ENCODE peak calls at places on chromosomes 13 and 19, in nine cellular contexts. One of them, this sample, is unnamed.

GRCh38 chr13:21037656-21038055 is 23.7 kb downstream of the LATS2 start:
- DNase-seq in lower leg skin: no peak
- DNase-seq in T-cell: no peak
- DNase-seq in activated T-cell treated with anti-CD3 and anti-CD28 coated beads, Interleukin-2, amount 50 U/mL, for 4 hours: no peak
- DNase-seq in NCI-H1694 treated with DMSO at 0.1 percent for 48 hours: no peak
- DNase-seq in T follicular helper cell: no peak
- DNase-seq in GM04504: no peak
- DNase-seq in neural progenitor cell: no peak
- DNase-seq in B cell: no peak
- DNase-seq in this sample: no peak

GRCh38 chr13:99830931-99831330 is 140.6 kb downstream of the ZIC5 start:
- DNase-seq in T follicular helper cell: no peak
- DNase-seq in neural progenitor cell: peak
- DNase-seq in activated T-cell treated with anti-CD3 and anti-CD28 coated beads, Interleukin-2, amount 50 U/mL, for 4 hours: no peak
- DNase-seq in B cell: no peak
- DNase-seq in GM04504: no peak
- DNase-seq in NCI-H1694 treated with DMSO at 0.1 percent for 48 hours: no peak
- DNase-seq in lower leg skin: no peak
- DNase-seq in T-cell: no peak
- DNase-seq in this sample: no peak

GRCh38 chr19:13797870-13798269 is 2.6 kb downstream of the ZSWIM4 start:
- DNase-seq in GM04504: peak
- DNase-seq in activated T-cell treated with anti-CD3 and anti-CD28 coated beads, Interleukin-2, amount 50 U/mL, for 4 hours: no peak
- DNase-seq in T follicular helper cell: no peak
- DNase-seq in T-cell: no peak
- DNase-seq in NCI-H1694 treated with DMSO at 0.1 percent for 48 hours: no peak
- DNase-seq in lower leg skin: no peak
- DNase-seq in neural progenitor cell: no peak
- DNase-seq in B cell: no peak
- DNase-seq in this sample: no peak

GRCh38 chr19:30228113-30228725 is 144.0 kb upstream of the ZNF536 start:
- DNase-seq in NCI-H1694 treated with DMSO at 0.1 percent for 48 hours: no peak
- DNase-seq in T-cell: no peak
- DNase-seq in lower leg skin: no peak
- DNase-seq in B cell: peak
- DNase-seq in activated T-cell treated with anti-CD3 and anti-CD28 coated beads, Interleukin-2, amount 50 U/mL, for 4 hours: no peak
- DNase-seq in neural progenitor cell: peak
- DNase-seq in GM04504: no peak
- DNase-seq in T follicular helper cell: no peak
- DNase-seq in this sample: no peak

GRCh38 chr13:48637601-48638000 is 16.1 kb upstream of the CYSLTR2 start:
- DNase-seq in neural progenitor cell: no peak
- DNase-seq in NCI-H1694 treated with DMSO at 0.1 percent for 48 hours: no peak
- DNase-seq in GM04504: no peak
- DNase-seq in T-cell: no peak
- DNase-seq in T follicular helper cell: no peak
- DNase-seq in lower leg skin: no peak
- DNase-seq in B cell: no peak
- DNase-seq in activated T-cell treated with anti-CD3 and anti-CD28 coated beads, Interleukin-2, amount 50 U/mL, for 4 hours: no peak
- DNase-seq in this sample: no peak

GRCh38 chr13:24251525-24251924 is 57.9 kb upstream of the C1QTNF9 start:
- DNase-seq in T follicular helper cell: peak
- DNase-seq in activated T-cell treated with anti-CD3 and anti-CD28 coated beads, Interleukin-2, amount 50 U/mL, for 4 hours: peak
- DNase-seq in GM04504: no peak
- DNase-seq in NCI-H1694 treated with DMSO at 0.1 percent for 48 hours: no peak
- DNase-seq in neural progenitor cell: no peak
- DNase-seq in B cell: no peak
- DNase-seq in lower leg skin: no peak
- DNase-seq in T-cell: peak
- DNase-seq in this sample: no peak

GRCh38 chr13:113182046-113182445 is 23.6 kb downstream of the PROZ start:
- DNase-seq in NCI-H1694 treated with DMSO at 0.1 percent for 48 hours: no peak
- DNase-seq in neural progenitor cell: no peak
- DNase-seq in activated T-cell treated with anti-CD3 and anti-CD28 coated beads, Interleukin-2, amount 50 U/mL, for 4 hours: no peak
- DNase-seq in GM04504: no peak
- DNase-seq in T-cell: no peak
- DNase-seq in lower leg skin: no peak
- DNase-seq in T follicular helper cell: no peak
- DNase-seq in B cell: no peak
- DNase-seq in this sample: no peak

GRCh38 chr19:57321746-57322145 is 1.5 kb downstream of the ZNF543 start:
- DNase-seq in GM04504: no peak
- DNase-seq in neural progenitor cell: no peak
- DNase-seq in NCI-H1694 treated with DMSO at 0.1 percent for 48 hours: no peak
- DNase-seq in lower leg skin: no peak
- DNase-seq in T follicular helper cell: no peak
- DNase-seq in activated T-cell treated with anti-CD3 and anti-CD28 coated beads, Interleukin-2, amount 50 U/mL, for 4 hours: no peak
- DNase-seq in B cell: no peak
- DNase-seq in T-cell: no peak
- DNase-seq in this sample: no peak

GRCh38 chr19:13260883-13261653 is 110.9 kb downstream of the IER2 start:
- DNase-seq in B cell: no peak
- DNase-seq in neural progenitor cell: no peak
- DNase-seq in GM04504: peak
- DNase-seq in T-cell: no peak
- DNase-seq in NCI-H1694 treated with DMSO at 0.1 percent for 48 hours: no peak
- DNase-seq in lower leg skin: peak
- DNase-seq in T follicular helper cell: no peak
- DNase-seq in activated T-cell treated with anti-CD3 and anti-CD28 coated beads, Interleukin-2, amount 50 U/mL, for 4 hours: no peak
- DNase-seq in this sample: peak

GRCh38 chr13:76389321-76389720 is 496.9 kb downstream of the KCTD12 start:
- DNase-seq in B cell: no peak
- DNase-seq in GM04504: no peak
- DNase-seq in activated T-cell treated with anti-CD3 and anti-CD28 coated beads, Interleukin-2, amount 50 U/mL, for 4 hours: no peak
- DNase-seq in T follicular helper cell: no peak
- DNase-seq in T-cell: no peak
- DNase-seq in lower leg skin: no peak
- DNase-seq in NCI-H1694 treated with DMSO at 0.1 percent for 48 hours: no peak
- DNase-seq in neural progenitor cell: no peak
- DNase-seq in this sample: no peak

GRCh38 chr13:44989941-44990340 is 603 bp downstream of the GPALPP1 start:
- DNase-seq in NCI-H1694 treated with DMSO at 0.1 percent for 48 hours: no peak
- DNase-seq in lower leg skin: no peak
- DNase-seq in T-cell: no peak
- DNase-seq in neural progenitor cell: no peak
- DNase-seq in GM04504: no peak
- DNase-seq in B cell: peak
- DNase-seq in T follicular helper cell: no peak
- DNase-seq in activated T-cell treated with anti-CD3 and anti-CD28 coated beads, Interleukin-2, amount 50 U/mL, for 4 hours: no peak
- DNase-seq in this sample: no peak

GRCh38 chr19:29040291-29040690 is 172.7 kb downstream of the UQCRFS1 start:
- DNase-seq in lower leg skin: peak
- DNase-seq in neural progenitor cell: no peak
- DNase-seq in B cell: no peak
- DNase-seq in NCI-H1694 treated with DMSO at 0.1 percent for 48 hours: no peak
- DNase-seq in GM04504: no peak
- DNase-seq in T follicular helper cell: no peak
- DNase-seq in T-cell: no peak
- DNase-seq in activated T-cell treated with anti-CD3 and anti-CD28 coated beads, Interleukin-2, amount 50 U/mL, for 4 hours: no peak
- DNase-seq in this sample: no peak

GRCh38 chr19:54209748-54210494 is 9.3 kb downstream of the RPS9 start:
- DNase-seq in neural progenitor cell: no peak
- DNase-seq in lower leg skin: peak
- DNase-seq in T-cell: peak
- DNase-seq in NCI-H1694 treated with DMSO at 0.1 percent for 48 hours: peak
- DNase-seq in GM04504: peak
- DNase-seq in T follicular helper cell: no peak
- DNase-seq in activated T-cell treated with anti-CD3 and anti-CD28 coated beads, Interleukin-2, amount 50 U/mL, for 4 hours: no peak
- DNase-seq in B cell: no peak
- DNase-seq in this sample: no peak

GRCh38 chr13:73497430-73497829 is 438.6 kb downstream of the KLF5 start:
- DNase-seq in lower leg skin: no peak
- DNase-seq in T follicular helper cell: no peak
- DNase-seq in NCI-H1694 treated with DMSO at 0.1 percent for 48 hours: no peak
- DNase-seq in neural progenitor cell: no peak
- DNase-seq in B cell: no peak
- DNase-seq in T-cell: no peak
- DNase-seq in GM04504: no peak
- DNase-seq in activated T-cell treated with anti-CD3 and anti-CD28 coated beads, Interleukin-2, amount 50 U/mL, for 4 hours: no peak
- DNase-seq in this sample: no peak

GRCh38 chr13:85666356-85666755 is 132.9 kb downstream of the SLITRK6 start:
- DNase-seq in NCI-H1694 treated with DMSO at 0.1 percent for 48 hours: no peak
- DNase-seq in GM04504: no peak
- DNase-seq in lower leg skin: no peak
- DNase-seq in T follicular helper cell: no peak
- DNase-seq in activated T-cell treated with anti-CD3 and anti-CD28 coated beads, Interleukin-2, amount 50 U/mL, for 4 hours: no peak
- DNase-seq in T-cell: no peak
- DNase-seq in neural progenitor cell: peak
- DNase-seq in B cell: no peak
- DNase-seq in this sample: no peak

GRCh38 chr19:9885077-9885552 is 50.0 kb downstream of the PIN1 start:
- DNase-seq in B cell: no peak
- DNase-seq in NCI-H1694 treated with DMSO at 0.1 percent for 48 hours: peak
- DNase-seq in neural progenitor cell: no peak
- DNase-seq in lower leg skin: peak
- DNase-seq in GM04504: peak
- DNase-seq in T-cell: no peak
- DNase-seq in T follicular helper cell: no peak
- DNase-seq in activated T-cell treated with anti-CD3 and anti-CD28 coated beads, Interleukin-2, amount 50 U/mL, for 4 hours: no peak
- DNase-seq in this sample: no peak

GRCh38 chr19:58209577-58209976 is 19.1 kb upstream of the ZNF544 start:
- DNase-seq in T-cell: no peak
- DNase-seq in NCI-H1694 treated with DMSO at 0.1 percent for 48 hours: no peak
- DNase-seq in lower leg skin: no peak
- DNase-seq in B cell: no peak
- DNase-seq in neural progenitor cell: no peak
- DNase-seq in T follicular helper cell: no peak
- DNase-seq in activated T-cell treated with anti-CD3 and anti-CD28 coated beads, Interleukin-2, amount 50 U/mL, for 4 hours: no peak
- DNase-seq in GM04504: no peak
- DNase-seq in this sample: no peak

GRCh38 chr13:38636756-38637155 is 50.1 kb upstream of the FREM2 start:
- DNase-seq in GM04504: no peak
- DNase-seq in T follicular helper cell: no peak
- DNase-seq in T-cell: no peak
- DNase-seq in B cell: no peak
- DNase-seq in NCI-H1694 treated with DMSO at 0.1 percent for 48 hours: no peak
- DNase-seq in activated T-cell treated with anti-CD3 and anti-CD28 coated beads, Interleukin-2, amount 50 U/mL, for 4 hours: no peak
- DNase-seq in neural progenitor cell: no peak
- DNase-seq in lower leg skin: no peak
- DNase-seq in this sample: no peak

GRCh38 chr13:51714663-51715168 is 89.2 kb downstream of the DHRS12 start:
- DNase-seq in lower leg skin: no peak
- DNase-seq in GM04504: no peak
- DNase-seq in T follicular helper cell: no peak
- DNase-seq in NCI-H1694 treated with DMSO at 0.1 percent for 48 hours: no peak
- DNase-seq in B cell: no peak
- DNase-seq in neural progenitor cell: no peak
- DNase-seq in T-cell: no peak
- DNase-seq in activated T-cell treated with anti-CD3 and anti-CD28 coated beads, Interleukin-2, amount 50 U/mL, for 4 hours: no peak
- DNase-seq in this sample: peak

GRCh38 chr19:22622020-22622419 is 12.1 kb upstream of the ZNF492 start:
- DNase-seq in neural progenitor cell: no peak
- DNase-seq in T follicular helper cell: no peak
- DNase-seq in activated T-cell treated with anti-CD3 and anti-CD28 coated beads, Interleukin-2, amount 50 U/mL, for 4 hours: no peak
- DNase-seq in NCI-H1694 treated with DMSO at 0.1 percent for 48 hours: no peak
- DNase-seq in lower leg skin: no peak
- DNase-seq in T-cell: no peak
- DNase-seq in GM04504: no peak
- DNase-seq in B cell: no peak
- DNase-seq in this sample: no peak

GRCh38 chr19:37981785-37982475 is 74.9 kb downstream of the SIPA1L3 start:
- DNase-seq in lower leg skin: no peak
- DNase-seq in B cell: no peak
- DNase-seq in activated T-cell treated with anti-CD3 and anti-CD28 coated beads, Interleukin-2, amount 50 U/mL, for 4 hours: no peak
- DNase-seq in T follicular helper cell: no peak
- DNase-seq in NCI-H1694 treated with DMSO at 0.1 percent for 48 hours: no peak
- DNase-seq in GM04504: no peak
- DNase-seq in T-cell: no peak
- DNase-seq in neural progenitor cell: no peak
- DNase-seq in this sample: no peak

GRCh38 chr19:17303167-17303939 is at the start of gene ABHD8:
- DNase-seq in activated T-cell treated with anti-CD3 and anti-CD28 coated beads, Interleukin-2, amount 50 U/mL, for 4 hours: peak
- DNase-seq in T-cell: peak
- DNase-seq in NCI-H1694 treated with DMSO at 0.1 percent for 48 hours: peak
- DNase-seq in B cell: peak
- DNase-seq in neural progenitor cell: peak
- DNase-seq in GM04504: peak
- DNase-seq in lower leg skin: peak
- DNase-seq in T follicular helper cell: peak
- DNase-seq in this sample: peak

GRCh38 chr13:49238621-49239020 is 9.1 kb upstream of the CDADC1 start:
- DNase-seq in B cell: no peak
- DNase-seq in GM04504: no peak
- DNase-seq in T-cell: no peak
- DNase-seq in NCI-H1694 treated with DMSO at 0.1 percent for 48 hours: no peak
- DNase-seq in T follicular helper cell: no peak
- DNase-seq in activated T-cell treated with anti-CD3 and anti-CD28 coated beads, Interleukin-2, amount 50 U/mL, for 4 hours: no peak
- DNase-seq in lower leg skin: no peak
- DNase-seq in neural progenitor cell: no peak
- DNase-seq in this sample: no peak

GRCh38 chr19:49094505-49095482 is 9.5 kb downstream of the SNRNP70 start:
- DNase-seq in B cell: no peak
- DNase-seq in T follicular helper cell: no peak
- DNase-seq in neural progenitor cell: no peak
- DNase-seq in NCI-H1694 treated with DMSO at 0.1 percent for 48 hours: no peak
- DNase-seq in activated T-cell treated with anti-CD3 and anti-CD28 coated beads, Interleukin-2, amount 50 U/mL, for 4 hours: no peak
- DNase-seq in GM04504: no peak
- DNase-seq in T-cell: no peak
- DNase-seq in lower leg skin: no peak
- DNase-seq in this sample: no peak

GRCh38 chr13:113863511-113864302 is at the start of gene GAS6:
- DNase-seq in activated T-cell treated with anti-CD3 and anti-CD28 coated beads, Interleukin-2, amount 50 U/mL, for 4 hours: peak
- DNase-seq in neural progenitor cell: peak
- DNase-seq in T-cell: peak
- DNase-seq in T follicular helper cell: no peak
- DNase-seq in GM04504: no peak
- DNase-seq in B cell: peak
- DNase-seq in lower leg skin: no peak
- DNase-seq in NCI-H1694 treated with DMSO at 0.1 percent for 48 hours: no peak
- DNase-seq in this sample: no peak

This sample was measured in GM06990.